ENCODE peak calls at places on chromosomes 5 and 9, in ten cellular contexts. J is NCI-H2107; G is mesenteric fat pad; O is ovary; R is activated CD8-positive, alpha-beta memory T cell treated with anti-CD3 and anti-CD28 coated beads for 1 hour; Z is NCI-H2081; S is frontal cortex; B is NCI-H460; V is activated T-cell treated with anti-CD3 and anti-CD28 coated beads for 24 hours; P is T-helper 22 cell. W is an unnamed sample.

GRCh38 chr5:56099346-56099745 is 104.6 kb upstream of the IL6ST start:
- DNase-seq in J (no peak), G (no peak), O (no peak), R (no peak), Z (no peak), S (no peak), B (no peak), V (no peak), P (no peak), W (no peak)

GRCh38 chr5:163350083-163350482 is 87.3 kb upstream of the CCNG1 start:
- DNase-seq in J (no peak), G (no peak), O (no peak), R (no peak), Z (no peak), S (no peak), B (peak), V (no peak), P (no peak), W (no peak)

GRCh38 chr5:180212363-180213255 is 3.6 kb upstream of the RASGEF1C start:
- DNase-seq in J (no peak), G (no peak), O (no peak), R (no peak), Z (no peak), S (no peak), B (no peak), V (no peak), P (no peak), W (no peak)

GRCh38 chr5:138351056-138351455 is 1.4 kb upstream of the KDM3B start:
- DNase-seq in J (no peak), G (no peak), O (no peak), R (no peak), Z (no peak), S (no peak), B (no peak), V (no peak), P (no peak), W (no peak)

GRCh38 chr5:31664566-31664965 is 25.6 kb downstream of the PDZD2 start:
- DNase-seq in J (no peak), G (no peak), O (no peak), R (no peak), Z (no peak), S (no peak), B (peak), V (no peak), P (no peak), W (no peak)

GRCh38 chr9:127450170-127450830 is 906 bp downstream of the RPL12 start:
- DNase-seq in J (no peak), G (no peak), O (peak), R (no peak), Z (no peak), S (no peak), B (no peak), V (no peak), P (no peak), W (no peak)

GRCh38 chr5:78757269-78758053 is 108.9 kb upstream of the LHFPL2 start:
- DNase-seq in J (no peak), G (no peak), O (no peak), R (no peak), Z (no peak), S (no peak), B (no peak), V (no peak), P (no peak), W (no peak)

GRCh38 chr5:178381206-178381605 is 148.6 kb upstream of the PHYKPL start:
- DNase-seq in J (no peak), G (no peak), O (no peak), R (no peak), Z (no peak), S (no peak), B (no peak), V (no peak), P (no peak), W (no peak)

GRCh38 chr9:125377584-125378250 is 116.1 kb downstream of the GAPVD1 start:
- DNase-seq in J (no peak), G (peak), O (no peak), R (no peak), Z (no peak), S (no peak), B (no peak), V (no peak), P (no peak), W (no peak)

GRCh38 chr5:27124590-27124989 is 86.2 kb upstream of the CDH9 start:
- DNase-seq in J (no peak), G (no peak), O (no peak), R (no peak), Z (peak), S (no peak), B (peak), V (no peak), P (no peak), W (no peak)

GRCh38 chr9:111949919-111950318 is 53.3 kb downstream of the UGCG start:
- DNase-seq in J (no peak), G (no peak), O (no peak), R (no peak), Z (no peak), S (no peak), B (no peak), V (no peak), P (no peak), W (no peak)

GRCh38 chr5:34996236-34996635 is 51.5 kb downstream of the AGXT2 start:
- DNase-seq in J (no peak), G (no peak), O (no peak), R (no peak), Z (no peak), S (no peak), B (no peak), V (no peak), P (no peak), W (no peak)

GRCh38 chr9:106717686-106718085 is 145.3 kb upstream of the ZNF462 start:
- DNase-seq in J (no peak), G (no peak), O (no peak), R (no peak), Z (no peak), S (no peak), B (no peak), V (no peak), P (no peak), W (no peak)

GRCh38 chr9:108271646-108272349 is 584.0 kb downstream of the ACTL7B start:
- DNase-seq in J (no peak), G (no peak), O (peak), R (no peak), Z (peak), S (no peak), B (no peak), V (no peak), P (no peak), W (peak)

GRCh38 chr5:132947661-132948060 is 15.8 kb downstream of the AFF4 start:
- DNase-seq in J (no peak), G (no peak), O (no peak), R (no peak), Z (no peak), S (no peak), B (no peak), V (no peak), P (no peak), W (no peak)